ENCODE peak calls at places on chromosomes 2 and 18, in ten cellular contexts. G is neuronal stem cell, E is GM23338, Z is PC-3, H is astrocyte, I is mesendoderm, Q is GM23248, M is A549, L is endothelial cell of umbilical vein, W is neural progenitor cell. D is an unnamed sample.

GRCh38 chr2:99200232-99200631 is 19.2 kb downstream of the MRPL30 start:
- DNase-seq in G (no peak), E (no peak), Z (no peak), H (no peak), I (no peak), Q (no peak), M (no peak), L (no peak), W (no peak), D (no peak)

GRCh38 chr18:56021136-56021813 is 433.3 kb upstream of the TCF4 start:
- DNase-seq in G (no peak), E (no peak), Z (no peak), H (no peak), I (no peak), Q (peak), M (no peak), L (peak), W (no peak), D (no peak)

GRCh38 chr18:51890762-51891161 is 449.2 kb upstream of the DCC start:
- DNase-seq in G (no peak), E (no peak), Z (peak), H (peak), I (no peak), Q (peak), M (no peak), L (no peak), W (no peak), D (no peak)

GRCh38 chr2:116747103-116747502 is 1067.4 kb upstream of the DDX18 start:
- DNase-seq in G (no peak), E (no peak), Z (peak), H (no peak), I (no peak), Q (no peak), M (no peak), L (no peak), W (no peak), D (peak)

GRCh38 chr2:217307023-217307422 is 447.2 kb upstream of the TNP1 start:
- DNase-seq in G (no peak), E (no peak), Z (no peak), H (no peak), I (no peak), Q (no peak), M (no peak), L (no peak), W (no peak), D (no peak)

GRCh38 chr2:36245632-36246031 is 109.9 kb upstream of the CRIM1 start:
- DNase-seq in G (no peak), E (no peak), Z (no peak), H (no peak), I (no peak), Q (no peak), M (no peak), L (no peak), W (no peak), D (no peak)

GRCh38 chr2:122949523-122949922 is 1075.6 kb upstream of the CNTNAP5 start:
- DNase-seq in G (no peak), E (no peak), Z (no peak), H (no peak), I (no peak), Q (no peak), M (no peak), L (no peak), W (no peak), D (no peak)

GRCh38 chr2:145906356-145906755 is 1386.4 kb upstream of the ZEB2 start:
- DNase-seq in G (no peak), E (peak), Z (peak), H (peak), I (peak), Q (no peak), M (no peak), L (peak), W (no peak), D (peak)

GRCh38 chr2:187316040-187316439 is 132.0 kb downstream of the CALCRL start:
- DNase-seq in G (no peak), E (no peak), Z (no peak), H (no peak), I (no peak), Q (no peak), M (no peak), L (no peak), W (no peak), D (no peak)

GRCh38 chr2:170354855-170355649 is 177.1 kb downstream of the MYO3B start:
- DNase-seq in G (peak), E (no peak), Z (no peak), H (no peak), I (no peak), Q (no peak), M (no peak), L (no peak), W (no peak), D (no peak)

GRCh38 chr2:36318547-36318946 is 37.0 kb upstream of the CRIM1 start:
- DNase-seq in G (no peak), E (no peak), Z (peak), H (no peak), I (no peak), Q (peak), M (no peak), L (no peak), W (no peak), D (no peak)

GRCh38 chr2:206275274-206276160 is 1.1 kb downstream of the ZDBF2 start:
- DNase-seq in G (no peak), E (peak), Z (peak), H (peak), I (peak), Q (peak), M (no peak), L (peak), W (peak), D (peak)

GRCh38 chr2:217331577-217332139 is 471.8 kb upstream of the TNP1 start:
- DNase-seq in G (peak), E (peak), Z (peak), H (peak), I (peak), Q (peak), M (peak), L (peak), W (no peak), D (peak)

GRCh38 chr2:169961911-169962310 is 134.7 kb downstream of the UBR3 start:
- DNase-seq in G (no peak), E (no peak), Z (no peak), H (peak), I (no peak), Q (peak), M (no peak), L (no peak), W (no peak), D (peak)

GRCh38 chr2:212454149-212454548 is 84.5 kb downstream of the ERBB4 start:
- DNase-seq in G (no peak), E (no peak), Z (no peak), H (peak), I (no peak), Q (no peak), M (no peak), L (no peak), W (no peak), D (no peak)

GRCh38 chr2:13193075-13193474 is 476.3 kb downstream of the TRIB2 start:
- DNase-seq in G (no peak), E (peak), Z (no peak), H (peak), I (peak), Q (no peak), M (no peak), L (no peak), W (no peak), D (peak)

GRCh38 chr2:26627350-26628105 is 13.6 kb downstream of the CIB4 start:
- DNase-seq in G (no peak), E (no peak), Z (no peak), H (no peak), I (no peak), Q (no peak), M (no peak), L (no peak), W (no peak), D (no peak)

GRCh38 chr2:42342061-42342794 is 18.8 kb downstream of the COX7A2L start:
- DNase-seq in G (no peak), E (peak), Z (peak), H (peak), I (peak), Q (peak), M (no peak), L (peak), W (no peak), D (peak)

GRCh38 chr2:167190053-167190452 is 301.8 kb downstream of the XIRP2 start:
- DNase-seq in G (no peak), E (no peak), Z (peak), H (peak), I (no peak), Q (peak), M (no peak), L (no peak), W (no peak), D (no peak)

GRCh38 chr2:146869328-146869727 is 975.5 kb upstream of the ACVR2A start:
- DNase-seq in G (no peak), E (no peak), Z (no peak), H (no peak), I (no peak), Q (no peak), M (no peak), L (no peak), W (no peak), D (no peak)

GRCh38 chr2:217705461-217705860 is 297.3 kb downstream of the TNS1 start:
- DNase-seq in G (no peak), E (no peak), Z (peak), H (no peak), I (no peak), Q (no peak), M (no peak), L (no peak), W (no peak), D (no peak)

GRCh38 chr2:102141915-102142828 is at the start of gene IL1R1:
- DNase-seq in G (peak), E (peak), Z (peak), H (peak), I (peak), Q (peak), M (peak), L (peak), W (peak), D (peak)

DNA sequence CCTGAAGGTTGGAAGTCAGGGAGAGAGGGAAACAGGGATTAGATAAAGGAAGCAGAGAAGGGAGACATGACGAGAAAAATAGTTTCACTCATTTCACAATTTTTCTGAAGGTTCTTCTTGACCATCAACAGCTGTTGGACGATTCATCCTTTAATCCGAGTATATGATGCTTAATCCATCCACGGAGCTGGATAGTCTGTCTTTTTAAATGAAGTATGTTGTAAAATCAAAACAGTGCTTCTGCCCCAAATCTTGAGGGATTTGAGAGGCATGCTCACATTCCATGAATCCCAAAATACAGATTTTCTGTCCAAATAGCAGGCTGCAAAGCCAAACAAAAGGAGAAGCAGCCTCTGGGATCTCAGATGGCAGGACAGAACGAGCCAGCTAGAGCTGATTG is 47.5 kb downstream of the EPAS1 start:
- DNase-seq in G (no peak), E (no peak), Z (no peak), H (no peak), I (no peak), Q (no peak), M (no peak), L (no peak), W (no peak), D (no peak)
- H3K4me2 ChIP-seq in G (no peak), E (no peak), Z (no peak), H (no peak), I (no peak), Q (no peak), M (no peak), L (no peak), W (no peak), D (no peak)

DNA sequence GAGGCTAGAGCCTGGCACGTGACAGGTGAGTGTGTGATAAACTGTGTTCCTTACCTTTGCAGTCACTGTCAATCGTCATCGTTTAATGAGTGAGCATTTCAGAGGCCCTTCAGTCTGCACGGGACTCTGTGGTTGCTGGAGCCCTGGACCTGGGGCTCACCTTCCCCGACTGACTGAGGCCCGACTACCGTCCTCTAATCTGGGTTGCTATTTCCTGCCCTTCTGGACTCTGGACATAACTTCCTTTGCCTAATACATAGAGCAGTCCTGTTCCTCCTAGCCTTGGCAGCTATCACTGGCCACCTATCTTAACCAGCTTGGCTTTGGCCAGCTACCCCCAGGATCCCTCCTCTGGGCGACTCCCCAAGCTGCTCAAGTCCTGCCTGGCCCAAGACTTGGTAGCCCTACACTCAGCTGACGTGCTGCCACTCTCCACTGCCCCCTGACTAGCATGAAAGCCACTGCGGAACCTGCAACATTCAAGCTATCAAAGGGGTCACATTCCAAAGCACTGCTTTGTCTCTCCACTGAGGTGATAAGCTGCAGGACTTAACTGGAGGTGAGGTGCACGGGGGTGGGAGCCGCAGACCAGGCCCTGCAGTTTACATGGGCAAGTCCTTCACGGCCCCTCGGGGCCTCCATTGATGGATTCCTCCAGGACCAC is 11.1 kb upstream of the RAB17 start:
- DNase-seq in G (no peak), E (peak), Z (no peak), H (no peak), I (peak), Q (no peak), M (no peak), L (no peak), W (peak), D (no peak)
- H3K4me2 ChIP-seq in G (no peak), E (peak), Z (no peak), H (no peak), I (no peak), Q (no peak), M (no peak), L (no peak), W (no peak), D (no peak)

DNA sequence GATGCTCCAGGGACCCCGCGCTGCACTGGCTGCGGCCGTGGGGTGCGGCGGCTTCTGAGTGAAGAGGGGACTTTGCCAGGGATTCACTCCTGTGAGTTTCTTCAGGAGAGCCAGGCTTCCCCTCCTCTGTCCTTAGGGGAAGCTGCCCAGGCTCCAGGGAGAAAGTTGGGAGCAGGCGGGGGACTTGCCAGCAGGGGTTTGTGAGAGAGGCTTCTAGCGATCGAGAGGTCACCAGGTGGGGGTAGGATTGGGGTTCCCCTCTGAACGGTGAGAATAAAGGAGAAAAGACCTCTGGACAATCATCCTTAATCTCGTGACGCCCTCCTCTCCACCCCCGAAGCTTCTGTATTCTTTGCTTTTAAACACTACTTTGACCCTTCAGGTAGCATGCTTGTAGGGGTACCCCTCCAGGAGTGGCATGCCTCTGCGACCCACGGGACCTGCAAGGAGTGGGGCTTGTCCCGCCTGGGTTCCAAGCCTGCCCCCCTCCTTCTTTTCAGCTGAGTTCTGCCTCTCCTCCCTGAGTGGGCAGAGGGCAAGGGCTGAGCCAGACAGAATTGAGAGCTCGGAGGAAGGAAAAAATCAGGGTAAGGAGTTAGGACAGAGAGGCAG is 601 bp downstream of the PROKR1 start:
- DNase-seq in G (no peak), E (no peak), Z (no peak), H (no peak), I (no peak), Q (no peak), M (no peak), L (no peak), W (no peak), D (no peak)
- H3K4me2 ChIP-seq in G (peak), E (peak), Z (peak), H (peak), I (peak), Q (peak), M (peak), L (peak), W (peak), D (peak)

GRCh38 chr18:77077836-77078456 is 54.6 kb downstream of the MBP start:
- DNase-seq in G (no peak), E (no peak), Z (no peak), H (peak), I (no peak), Q (peak), M (no peak), L (no peak), W (no peak), D (peak)
- H3K4me2 ChIP-seq in G (no peak), E (no peak), Z (no peak), H (peak), I (no peak), Q (no peak), M (peak), L (no peak), W (no peak), D (no peak)

DNA sequence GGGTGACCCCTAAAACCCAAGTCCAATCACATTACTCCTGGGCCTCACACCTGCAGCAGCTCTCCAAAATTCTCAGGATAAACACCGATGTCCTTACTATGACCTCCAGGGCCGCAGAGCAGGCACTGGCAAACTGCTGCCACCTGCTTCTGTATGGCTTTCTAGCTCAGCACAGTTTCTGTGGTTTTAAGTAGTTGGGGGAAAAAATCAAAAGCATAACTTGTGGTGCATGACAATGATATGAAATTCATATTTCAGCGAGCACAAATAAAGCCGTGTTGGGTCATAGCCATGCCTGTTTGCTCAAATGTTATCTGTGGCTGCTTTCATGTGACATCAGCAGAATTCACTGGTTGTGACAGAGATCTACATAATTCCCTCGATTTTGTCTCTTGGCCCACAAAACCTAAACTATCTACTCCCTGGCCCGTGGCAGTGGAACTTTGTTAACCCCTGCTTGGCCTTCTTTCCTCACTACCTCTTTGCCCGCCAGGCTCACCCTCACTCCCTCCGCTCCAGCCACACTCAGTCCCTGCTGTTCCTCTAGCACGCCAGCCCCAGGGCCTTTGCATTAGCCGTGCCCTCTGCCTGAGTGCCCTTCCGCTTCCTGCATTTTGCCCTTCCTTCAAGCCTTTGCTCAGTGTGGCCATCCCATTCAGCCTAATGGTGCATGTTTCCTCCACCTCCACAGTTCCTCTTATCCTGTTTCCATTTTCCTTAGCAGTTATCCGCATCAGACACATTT is 108.3 kb downstream of the AGAP1 start:
- DNase-seq in G (no peak), E (no peak), Z (no peak), H (no peak), I (no peak), Q (no peak), M (no peak), L (no peak), W (no peak), D (no peak)
- H3K4me2 ChIP-seq in G (no peak), E (no peak), Z (no peak), H (no peak), I (no peak), Q (no peak), M (no peak), L (no peak), W (no peak), D (no peak)

GRCh38 chr2:11387831-11388230 is 43.4 kb upstream of the ROCK2 start:
- DNase-seq in G (no peak), E (no peak), Z (peak), H (no peak), I (no peak), Q (no peak), M (no peak), L (no peak), W (no peak), D (no peak)

GRCh38 chr2:11389048-11389413 is 44.6 kb upstream of the ROCK2 start:
- DNase-seq in G (no peak), E (no peak), Z (no peak), H (no peak), I (no peak), Q (no peak), M (no peak), L (no peak), W (no peak), D (no peak)

GRCh38 chr2:11388262-11389047 is 44.0 kb upstream of the ROCK2 start:
- DNase-seq in G (no peak), E (no peak), Z (peak), H (no peak), I (no peak), Q (no peak), M (no peak), L (no peak), W (no peak), D (no peak)

GRCh38 chr2:11391941-11392266 is 47.5 kb upstream of the ROCK2 start:
- DNase-seq in G (no peak), E (no peak), Z (no peak), H (no peak), I (no peak), Q (no peak), M (no peak), L (no peak), W (no peak), D (no peak)

GRCh38 chr2:11389551-11390528 is 45.4 kb upstream of the ROCK2 start:
- DNase-seq in G (no peak), E (no peak), Z (peak), H (peak), I (peak), Q (peak), M (peak), L (peak), W (no peak), D (peak)
- H3K4me2 ChIP-seq in G (no peak), E (no peak), Z (peak), H (peak), I (no peak), Q (no peak), M (peak), L (no peak), W (no peak), D (no peak)

GRCh38 chr2:71571945-71572344 is 118.6 kb downstream of the DYSF start:
- DNase-seq in G (no peak), E (no peak), Z (no peak), H (no peak), I (no peak), Q (no peak), M (no peak), L (no peak), W (no peak), D (no peak)

GRCh38 chr2:71568103-71568502 is 114.7 kb downstream of the DYSF start:
- DNase-seq in G (no peak), E (no peak), Z (no peak), H (no peak), I (no peak), Q (no peak), M (no peak), L (no peak), W (no peak), D (no peak)

GRCh38 chr2:71570951-71571460 is 117.6 kb downstream of the DYSF start:
- DNase-seq in G (no peak), E (no peak), Z (no peak), H (no peak), I (no peak), Q (no peak), M (no peak), L (no peak), W (no peak), D (no peak)

GRCh38 chr2:71566271-71566858 is 113.0 kb downstream of the DYSF start:
- DNase-seq in G (no peak), E (no peak), Z (no peak), H (peak), I (no peak), Q (peak), M (no peak), L (no peak), W (no peak), D (no peak)

GRCh38 chr2:71570511-71570910 is 117.2 kb downstream of the DYSF start:
- DNase-seq in G (no peak), E (no peak), Z (no peak), H (no peak), I (no peak), Q (no peak), M (no peak), L (no peak), W (no peak), D (no peak)
- H3K4me2 ChIP-seq in G (no peak), E (no peak), Z (no peak), H (no peak), I (no peak), Q (no peak), M (no peak), L (no peak), W (no peak), D (no peak)